ENCODE peak calls at places on chromosomes 6 and 20, in seven cellular contexts. One of them, this sample, is unnamed.

GRCh38 chr20:46230811-46231282 is 77.5 kb downstream of the CDH22 start:
- DNase-seq in neuronal stem cell: peak
- DNase-seq in H1: no peak
- DNase-seq in mesendoderm: peak
- DNase-seq in H9: peak
- DNase-seq in mesenchymal stem cell: peak
- DNase-seq in trophoblast cell: peak
- DNase-seq in this sample: peak

GRCh38 chr6:167799033-167799933 is 27.4 kb upstream of the AFDN start:
- DNase-seq in neuronal stem cell: no peak
- DNase-seq in H1: no peak
- DNase-seq in mesendoderm: peak
- DNase-seq in H9: no peak
- DNase-seq in mesenchymal stem cell: peak
- DNase-seq in trophoblast cell: peak
- DNase-seq in this sample: no peak

GRCh38 chr20:1272368-1273155 is 6.5 kb downstream of the SNPH start:
- DNase-seq in neuronal stem cell: no peak
- DNase-seq in H1: no peak
- DNase-seq in mesendoderm: no peak
- DNase-seq in H9: no peak
- DNase-seq in mesenchymal stem cell: no peak
- DNase-seq in trophoblast cell: no peak
- DNase-seq in this sample: no peak

GRCh38 chr6:111566222-111566717 is 39.4 kb downstream of the TRAF3IP2 start:
- DNase-seq in neuronal stem cell: no peak
- DNase-seq in H1: no peak
- DNase-seq in mesendoderm: no peak
- DNase-seq in H9: no peak
- DNase-seq in mesenchymal stem cell: no peak
- DNase-seq in trophoblast cell: no peak
- DNase-seq in this sample: peak

GRCh38 chr6:159163901-159164370 is 5.3 kb upstream of the FNDC1 start:
- DNase-seq in neuronal stem cell: no peak
- DNase-seq in H1: no peak
- DNase-seq in mesendoderm: no peak
- DNase-seq in H9: no peak
- DNase-seq in mesenchymal stem cell: no peak
- DNase-seq in trophoblast cell: no peak
- DNase-seq in this sample: peak

GRCh38 chr6:42984924-42985475 is 630 bp downstream of the PPP2R5D start:
- DNase-seq in neuronal stem cell: no peak
- DNase-seq in H1: no peak
- DNase-seq in mesendoderm: peak
- DNase-seq in H9: no peak
- DNase-seq in mesenchymal stem cell: peak
- DNase-seq in trophoblast cell: peak
- DNase-seq in this sample: no peak

GRCh38 chr6:13427838-13428527 is 59.4 kb downstream of the GFOD1 start:
- DNase-seq in neuronal stem cell: no peak
- DNase-seq in H1: no peak
- DNase-seq in mesendoderm: peak
- DNase-seq in H9: peak
- DNase-seq in mesenchymal stem cell: no peak
- DNase-seq in trophoblast cell: no peak
- DNase-seq in this sample: no peak

GRCh38 chr6:152380993-152381898 is 255.9 kb downstream of the SYNE1 start:
- DNase-seq in neuronal stem cell: peak
- DNase-seq in H1: no peak
- DNase-seq in mesendoderm: peak
- DNase-seq in H9: peak
- DNase-seq in mesenchymal stem cell: peak
- DNase-seq in trophoblast cell: peak
- DNase-seq in this sample: peak

GRCh38 chr20:22620342-22620741 is 36.0 kb upstream of the FOXA2 start:
- DNase-seq in neuronal stem cell: no peak
- DNase-seq in H1: no peak
- DNase-seq in mesendoderm: no peak
- DNase-seq in H9: no peak
- DNase-seq in mesenchymal stem cell: no peak
- DNase-seq in trophoblast cell: no peak
- DNase-seq in this sample: no peak

GRCh38 chr6:118890997-118891790 is 2.8 kb upstream of the ASF1A start:
- DNase-seq in neuronal stem cell: no peak
- DNase-seq in H1: no peak
- DNase-seq in mesendoderm: no peak
- DNase-seq in H9: no peak
- DNase-seq in mesenchymal stem cell: no peak
- DNase-seq in trophoblast cell: no peak
- DNase-seq in this sample: no peak

GRCh38 chr6:132399376-132400074 is 1.8 kb downstream of the MOXD1 start:
- DNase-seq in neuronal stem cell: no peak
- DNase-seq in H1: no peak
- DNase-seq in mesendoderm: no peak
- DNase-seq in H9: no peak
- DNase-seq in mesenchymal stem cell: peak
- DNase-seq in trophoblast cell: no peak
- DNase-seq in this sample: peak

GRCh38 chr20:59783020-59784010 is 150.1 kb downstream of the SYCP2 start:
- DNase-seq in neuronal stem cell: peak
- DNase-seq in H1: peak
- DNase-seq in mesendoderm: peak
- DNase-seq in H9: peak
- DNase-seq in mesenchymal stem cell: no peak
- DNase-seq in trophoblast cell: peak
- DNase-seq in this sample: peak

GRCh38 chr6:158698876-158699440 is 49.1 kb downstream of the SYTL3 start:
- DNase-seq in neuronal stem cell: no peak
- DNase-seq in H1: no peak
- DNase-seq in mesendoderm: no peak
- DNase-seq in H9: no peak
- DNase-seq in mesenchymal stem cell: peak
- DNase-seq in trophoblast cell: peak
- DNase-seq in this sample: peak

GRCh38 chr6:61842005-61842404 is 444.0 kb downstream of the KHDRBS2 start:
- DNase-seq in neuronal stem cell: no peak
- DNase-seq in H1: no peak
- DNase-seq in mesendoderm: no peak
- DNase-seq in H9: no peak
- DNase-seq in mesenchymal stem cell: no peak
- DNase-seq in trophoblast cell: no peak
- DNase-seq in this sample: no peak

GRCh38 chr20:12554416-12554815 is 454.4 kb upstream of the SPTLC3 start:
- DNase-seq in neuronal stem cell: no peak
- DNase-seq in H1: no peak
- DNase-seq in mesendoderm: no peak
- DNase-seq in H9: no peak
- DNase-seq in mesenchymal stem cell: no peak
- DNase-seq in trophoblast cell: no peak
- DNase-seq in this sample: no peak

GRCh38 chr6:1306133-1306532 is 5.8 kb upstream of the FOXQ1 start:
- DNase-seq in neuronal stem cell: no peak
- DNase-seq in H1: no peak
- DNase-seq in mesendoderm: no peak
- DNase-seq in H9: no peak
- DNase-seq in mesenchymal stem cell: no peak
- DNase-seq in trophoblast cell: no peak
- DNase-seq in this sample: no peak

GRCh38 chr20:4726710-4727391 is 5.1 kb downstream of the PRND start:
- DNase-seq in neuronal stem cell: no peak
- DNase-seq in H1: no peak
- DNase-seq in mesendoderm: peak
- DNase-seq in H9: no peak
- DNase-seq in mesenchymal stem cell: peak
- DNase-seq in trophoblast cell: peak
- DNase-seq in this sample: peak

GRCh38 chr20:57619053-57619831 is 984 bp downstream of the ZBP1 start:
- DNase-seq in neuronal stem cell: no peak
- DNase-seq in H1: no peak
- DNase-seq in mesendoderm: no peak
- DNase-seq in H9: no peak
- DNase-seq in mesenchymal stem cell: no peak
- DNase-seq in trophoblast cell: no peak
- DNase-seq in this sample: no peak

GRCh38 chr6:146358341-146359046 is 185.1 kb upstream of the RAB32 start:
- DNase-seq in neuronal stem cell: no peak
- DNase-seq in H1: no peak
- DNase-seq in mesendoderm: peak
- DNase-seq in H9: no peak
- DNase-seq in mesenchymal stem cell: peak
- DNase-seq in trophoblast cell: peak
- DNase-seq in this sample: no peak

GRCh38 chr6:64872633-64873032 is 834.4 kb downstream of the EYS start:
- DNase-seq in neuronal stem cell: no peak
- DNase-seq in H1: no peak
- DNase-seq in mesendoderm: no peak
- DNase-seq in H9: no peak
- DNase-seq in mesenchymal stem cell: no peak
- DNase-seq in trophoblast cell: no peak
- DNase-seq in this sample: no peak

GRCh38 chr6:64874776-64875175 is 832.2 kb downstream of the EYS start:
- DNase-seq in neuronal stem cell: no peak
- DNase-seq in H1: no peak
- DNase-seq in mesendoderm: no peak
- DNase-seq in H9: no peak
- DNase-seq in mesenchymal stem cell: no peak
- DNase-seq in trophoblast cell: no peak
- DNase-seq in this sample: peak
- H4K8ac ChIP-seq in neuronal stem cell: no peak
- H4K8ac ChIP-seq in H1: no peak
- H4K8ac ChIP-seq in mesendoderm: no peak
- H4K8ac ChIP-seq in H9: no peak
- H4K8ac ChIP-seq in mesenchymal stem cell: no peak
- H4K8ac ChIP-seq in trophoblast cell: no peak
- H4K8ac ChIP-seq in this sample: no peak

GRCh38 chr20:11378252-11378651 is 539.4 kb upstream of the BTBD3 start:
- DNase-seq in neuronal stem cell: no peak
- DNase-seq in H1: no peak
- DNase-seq in mesendoderm: peak
- DNase-seq in H9: peak
- DNase-seq in mesenchymal stem cell: no peak
- DNase-seq in trophoblast cell: no peak
- DNase-seq in this sample: no peak
- H4K8ac ChIP-seq in neuronal stem cell: no peak
- H4K8ac ChIP-seq in H1: no peak
- H4K8ac ChIP-seq in mesendoderm: no peak
- H4K8ac ChIP-seq in H9: no peak
- H4K8ac ChIP-seq in mesenchymal stem cell: no peak
- H4K8ac ChIP-seq in trophoblast cell: no peak
- H4K8ac ChIP-seq in this sample: no peak

GRCh38 chr6:85751374-85752055 is 108.8 kb upstream of the SYNCRIP start:
- DNase-seq in neuronal stem cell: no peak
- DNase-seq in H1: no peak
- DNase-seq in mesendoderm: no peak
- DNase-seq in H9: no peak
- DNase-seq in mesenchymal stem cell: no peak
- DNase-seq in trophoblast cell: no peak
- DNase-seq in this sample: no peak

GRCh38 chr6:85754894-85755293 is 112.2 kb upstream of the SYNCRIP start:
- DNase-seq in neuronal stem cell: no peak
- DNase-seq in H1: no peak
- DNase-seq in mesendoderm: no peak
- DNase-seq in H9: no peak
- DNase-seq in mesenchymal stem cell: no peak
- DNase-seq in trophoblast cell: no peak
- DNase-seq in this sample: no peak

GRCh38 chr6:85752602-85753001 is 109.9 kb upstream of the SYNCRIP start:
- DNase-seq in neuronal stem cell: no peak
- DNase-seq in H1: no peak
- DNase-seq in mesendoderm: no peak
- DNase-seq in H9: no peak
- DNase-seq in mesenchymal stem cell: no peak
- DNase-seq in trophoblast cell: no peak
- DNase-seq in this sample: no peak

GRCh38 chr6:85756982-85757381 is 114.3 kb upstream of the SYNCRIP start:
- DNase-seq in neuronal stem cell: no peak
- DNase-seq in H1: no peak
- DNase-seq in mesendoderm: peak
- DNase-seq in H9: no peak
- DNase-seq in mesenchymal stem cell: peak
- DNase-seq in trophoblast cell: peak
- DNase-seq in this sample: peak
- H4K8ac ChIP-seq in neuronal stem cell: no peak
- H4K8ac ChIP-seq in H1: no peak
- H4K8ac ChIP-seq in mesendoderm: no peak
- H4K8ac ChIP-seq in H9: no peak
- H4K8ac ChIP-seq in mesenchymal stem cell: no peak
- H4K8ac ChIP-seq in trophoblast cell: no peak
- H4K8ac ChIP-seq in this sample: no peak

GRCh38 chr20:36104856-36105255 is 49.7 kb upstream of the EPB41L1 start:
- DNase-seq in neuronal stem cell: no peak
- DNase-seq in H1: no peak
- DNase-seq in mesendoderm: no peak
- DNase-seq in H9: no peak
- DNase-seq in mesenchymal stem cell: no peak
- DNase-seq in trophoblast cell: no peak
- DNase-seq in this sample: no peak

GRCh38 chr20:36101201-36101600 is 53.3 kb upstream of the EPB41L1 start:
- DNase-seq in neuronal stem cell: no peak
- DNase-seq in H1: no peak
- DNase-seq in mesendoderm: no peak
- DNase-seq in H9: no peak
- DNase-seq in mesenchymal stem cell: no peak
- DNase-seq in trophoblast cell: peak
- DNase-seq in this sample: no peak

GRCh38 chr20:36104244-36104643 is 50.3 kb upstream of the EPB41L1 start:
- DNase-seq in neuronal stem cell: no peak
- DNase-seq in H1: no peak
- DNase-seq in mesendoderm: no peak
- DNase-seq in H9: no peak
- DNase-seq in mesenchymal stem cell: no peak
- DNase-seq in trophoblast cell: no peak
- DNase-seq in this sample: no peak

GRCh38 chr20:36102306-36102705 is 52.2 kb upstream of the EPB41L1 start:
- DNase-seq in neuronal stem cell: no peak
- DNase-seq in H1: no peak
- DNase-seq in mesendoderm: no peak
- DNase-seq in H9: no peak
- DNase-seq in mesenchymal stem cell: no peak
- DNase-seq in trophoblast cell: no peak
- DNase-seq in this sample: no peak

DNA sequence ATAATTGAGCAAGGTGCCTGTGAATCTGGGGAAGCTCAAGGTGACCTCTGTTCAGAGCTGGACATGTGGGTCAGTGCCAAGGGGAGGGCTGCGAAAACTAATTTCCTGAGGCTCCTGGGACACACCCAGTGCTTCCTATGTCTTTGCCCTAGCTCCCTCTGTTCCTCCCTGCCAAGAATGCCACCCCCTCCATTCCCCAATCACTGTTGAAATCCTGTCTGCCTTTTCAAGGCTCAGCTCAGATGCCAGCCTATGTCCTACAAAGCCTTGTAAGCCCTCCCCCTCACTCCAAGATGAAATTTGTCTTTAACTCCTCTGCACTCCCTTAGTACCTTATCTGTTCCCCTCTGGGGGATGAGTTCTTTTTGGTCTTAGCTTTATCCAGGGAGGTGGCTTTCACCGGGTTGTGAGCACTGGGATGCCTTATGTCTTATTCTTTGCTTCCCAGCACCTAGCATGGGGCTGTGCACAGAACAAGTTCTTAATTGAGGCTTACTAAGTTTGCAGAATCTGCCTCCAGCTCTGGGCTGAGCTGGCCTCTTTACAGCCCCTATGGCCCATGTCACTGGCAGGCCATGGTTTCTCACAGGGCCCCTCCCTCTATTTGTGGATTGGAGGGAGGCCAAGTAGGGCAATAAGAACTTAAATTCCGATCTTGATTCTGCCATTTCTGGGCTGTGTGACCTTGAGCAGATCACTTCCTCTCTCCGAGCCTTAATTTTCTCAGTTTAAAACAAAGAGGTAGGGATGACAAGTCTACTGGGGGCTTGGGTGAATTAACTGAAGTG is 51.5 kb upstream of the EPB41L1 start:
- DNase-seq in neuronal stem cell: no peak
- DNase-seq in H1: no peak
- DNase-seq in mesendoderm: no peak
- DNase-seq in H9: no peak
- DNase-seq in mesenchymal stem cell: no peak
- DNase-seq in trophoblast cell: no peak
- DNase-seq in this sample: no peak
- H4K8ac ChIP-seq in neuronal stem cell: no peak
- H4K8ac ChIP-seq in H1: no peak
- H4K8ac ChIP-seq in mesendoderm: no peak
- H4K8ac ChIP-seq in H9: no peak
- H4K8ac ChIP-seq in mesenchymal stem cell: no peak
- H4K8ac ChIP-seq in trophoblast cell: no peak
- H4K8ac ChIP-seq in this sample: no peak